ENCODE peak calls at places on chromosomes 13 and 19, in five cellular contexts. P, M, B, W and J are unnamed samples.

GRCh38 chr19:43699506-43700367 is 16.1 kb upstream of the IRGC start:
- DNase-seq in P (peak), M (no peak), B (no peak), W (no peak), J (peak)

GRCh38 chr19:45999653-46000121 is 4.4 kb downstream of the CCDC61 start:
- DNase-seq in P (no peak), M (peak), B (no peak), W (no peak), J (no peak)

GRCh38 chr19:45677351-45678230 is 9.6 kb downstream of the GIPR start:
- DNase-seq in P (peak), M (no peak), B (peak), W (peak), J (peak)

GRCh38 chr19:34428549-34429285 is 536 bp downstream of the UBA2 start:
- DNase-seq in P (peak), M (no peak), B (peak), W (peak), J (no peak)

GRCh38 chr19:2239173-2239572 is 2.5 kb downstream of the SF3A2 start:
- DNase-seq in P (no peak), M (no peak), B (no peak), W (no peak), J (no peak)

GRCh38 chr19:2391118-2391725 is 31.2 kb downstream of the TMPRSS9 start:
- DNase-seq in P (no peak), M (no peak), B (peak), W (peak), J (peak)

GRCh38 chr19:7113233-7113632 is 43.7 kb downstream of the ZNF557 start:
- DNase-seq in P (no peak), M (no peak), B (no peak), W (no peak), J (no peak)

GRCh38 chr13:33978653-33979052 is 160.7 kb downstream of the RFC3 start:
- DNase-seq in P (no peak), M (no peak), B (no peak), W (no peak), J (no peak)

GRCh38 chr13:42574435-42575311 is 721 bp downstream of the TNFSF11 start:
- DNase-seq in P (no peak), M (no peak), B (peak), W (peak), J (peak)

GRCh38 chr13:49645451-49645850 is 17.1 kb downstream of the ARL11 start:
- DNase-seq in P (no peak), M (no peak), B (no peak), W (no peak), J (no peak)

GRCh38 chr19:1189419-1189818 is 15.4 kb upstream of the SBNO2 start:
- DNase-seq in P (no peak), M (no peak), B (peak), W (peak), J (no peak)

GRCh38 chr13:90950134-90950533 is 397.4 kb upstream of the MIR17HG start:
- DNase-seq in P (no peak), M (no peak), B (no peak), W (no peak), J (no peak)

GRCh38 chr19:51139299-51140018 is 2.6 kb upstream of the SIGLEC7 start:
- DNase-seq in P (no peak), M (no peak), B (no peak), W (no peak), J (no peak)

GRCh38 chr13:67084066-67084465 is 146.1 kb downstream of the PCDH9 start:
- DNase-seq in P (no peak), M (no peak), B (no peak), W (no peak), J (no peak)

GRCh38 chr19:55270172-55270942 is 9.6 kb downstream of the HSPBP1 start:
- DNase-seq in P (no peak), M (no peak), B (no peak), W (no peak), J (no peak)

GRCh38 chr19:28234637-28235036 is 978.3 kb downstream of the UQCRFS1 start:
- DNase-seq in P (no peak), M (no peak), B (no peak), W (no peak), J (no peak)

GRCh38 chr19:40221858-40222619 is 3.9 kb upstream of the TTC9B start:
- DNase-seq in P (peak), M (peak), B (peak), W (peak), J (peak)

GRCh38 chr13:79811170-79811569 is 330.2 kb downstream of the NDFIP2 start:
- DNase-seq in P (no peak), M (no peak), B (no peak), W (no peak), J (no peak)

GRCh38 chr13:42049454-42049780 is 969 bp downstream of the DGKH start:
- DNase-seq in P (no peak), M (no peak), B (no peak), W (no peak), J (no peak)

GRCh38 chr13:40345149-40345514 is 321.3 kb downstream of the FOXO1 start:
- DNase-seq in P (no peak), M (no peak), B (no peak), W (no peak), J (no peak)

GRCh38 chr19:24054044-24054935 is 32.7 kb upstream of the ZNF254 start:
- DNase-seq in P (no peak), M (no peak), B (peak), W (no peak), J (no peak)